ENCODE peak calls at places on chromosomes 12 and 14, in five cellular contexts. One of them, this sample, is unnamed.

GRCh38 chr12:103441437-103442186 is 54.2 kb downstream of the C12orf42 start:
- DNase-seq in H1: no peak
- DNase-seq in mesenchymal stem cell: no peak
- DNase-seq in trophoblast cell: no peak
- DNase-seq in neuronal stem cell: no peak
- DNase-seq in this sample: no peak

GRCh38 chr12:121390856-121391255 is 9.1 kb upstream of the RNF34 start:
- DNase-seq in trophoblast cell: no peak
- DNase-seq in neuronal stem cell: no peak
- DNase-seq in H1: no peak
- DNase-seq in mesenchymal stem cell: no peak
- DNase-seq in this sample: no peak

GRCh38 chr14:67883717-67884116 is 64.1 kb downstream of the RAD51B start:
- DNase-seq in mesenchymal stem cell: peak
- DNase-seq in H1: no peak
- DNase-seq in trophoblast cell: no peak
- DNase-seq in neuronal stem cell: no peak
- DNase-seq in this sample: no peak

GRCh38 chr12:124898200-124898950 is 16.1 kb downstream of the UBC start:
- DNase-seq in trophoblast cell: peak
- DNase-seq in mesenchymal stem cell: peak
- DNase-seq in H1: peak
- DNase-seq in neuronal stem cell: no peak
- DNase-seq in this sample: peak

GRCh38 chr14:67541448-67542387 is 8.6 kb downstream of the PLEKHH1 start:
- DNase-seq in neuronal stem cell: no peak
- DNase-seq in H1: peak
- DNase-seq in trophoblast cell: no peak
- DNase-seq in mesenchymal stem cell: no peak
- DNase-seq in this sample: peak

GRCh38 chr12:100024974-100025555 is 40.3 kb upstream of the ANKS1B start:
- DNase-seq in mesenchymal stem cell: peak
- DNase-seq in neuronal stem cell: no peak
- DNase-seq in trophoblast cell: peak
- DNase-seq in H1: no peak
- DNase-seq in this sample: no peak

GRCh38 chr14:95891742-95892141 is 15.1 kb downstream of the TUNAR start:
- DNase-seq in neuronal stem cell: no peak
- DNase-seq in trophoblast cell: peak
- DNase-seq in mesenchymal stem cell: no peak
- DNase-seq in H1: no peak
- DNase-seq in this sample: no peak

GRCh38 chr12:110932048-110932447 is 11.7 kb upstream of the MYL2 start:
- DNase-seq in H1: peak
- DNase-seq in trophoblast cell: peak
- DNase-seq in mesenchymal stem cell: no peak
- DNase-seq in neuronal stem cell: no peak
- DNase-seq in this sample: peak

GRCh38 chr12:19671695-19672094 is 232.4 kb downstream of the AEBP2 start:
- DNase-seq in H1: no peak
- DNase-seq in trophoblast cell: no peak
- DNase-seq in neuronal stem cell: no peak
- DNase-seq in mesenchymal stem cell: no peak
- DNase-seq in this sample: no peak

GRCh38 chr12:95116773-95117172 is 43.4 kb upstream of the NR2C1 start:
- DNase-seq in mesenchymal stem cell: no peak
- DNase-seq in trophoblast cell: no peak
- DNase-seq in H1: no peak
- DNase-seq in neuronal stem cell: no peak
- DNase-seq in this sample: peak
- H3K18ac ChIP-seq in mesenchymal stem cell: no peak
- H3K18ac ChIP-seq in trophoblast cell: no peak
- H3K18ac ChIP-seq in H1: no peak
- H3K18ac ChIP-seq in neuronal stem cell: no peak
- H3K18ac ChIP-seq in this sample: no peak

GRCh38 chr14:70952485-70952884 is 45.2 kb downstream of the PCNX1 start:
- DNase-seq in H1: no peak
- DNase-seq in trophoblast cell: no peak
- DNase-seq in neuronal stem cell: no peak
- DNase-seq in mesenchymal stem cell: no peak
- DNase-seq in this sample: no peak
- H2BK12ac ChIP-seq in H1: no peak
- H2BK12ac ChIP-seq in trophoblast cell: no peak
- H2BK12ac ChIP-seq in neuronal stem cell: no peak
- H2BK12ac ChIP-seq in mesenchymal stem cell: no peak
- H2BK12ac ChIP-seq in this sample: no peak

GRCh38 chr12:106267535-106267934 is 19.7 kb upstream of the CKAP4 start:
- DNase-seq in trophoblast cell: no peak
- DNase-seq in mesenchymal stem cell: no peak
- DNase-seq in H1: no peak
- DNase-seq in neuronal stem cell: no peak
- DNase-seq in this sample: no peak
- H3K18ac ChIP-seq in trophoblast cell: no peak
- H3K18ac ChIP-seq in mesenchymal stem cell: no peak
- H3K18ac ChIP-seq in H1: no peak
- H3K18ac ChIP-seq in neuronal stem cell: no peak
- H3K18ac ChIP-seq in this sample: no peak

DNA sequence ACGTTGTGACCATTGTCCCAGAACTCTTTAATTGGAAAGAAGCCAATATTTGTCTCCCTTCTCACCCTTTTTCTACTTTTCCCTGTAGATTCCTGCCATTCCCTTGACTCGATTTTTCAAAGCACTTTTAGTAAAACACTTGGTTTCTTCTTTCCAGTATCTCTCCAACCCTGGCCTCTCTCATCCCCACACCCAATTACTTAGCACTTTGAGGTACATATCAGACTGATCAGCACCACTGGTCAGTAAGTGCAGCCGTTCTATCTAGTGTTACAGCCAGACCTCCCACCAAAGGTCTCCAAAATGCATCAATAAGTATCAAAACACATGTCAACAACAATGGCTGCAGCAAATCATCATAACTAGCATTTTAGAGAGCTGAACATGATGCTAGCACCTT is 141.9 kb downstream of the BTG1 start:
- DNase-seq in trophoblast cell: no peak
- DNase-seq in mesenchymal stem cell: no peak
- DNase-seq in H1: no peak
- DNase-seq in neuronal stem cell: no peak
- DNase-seq in this sample: no peak
- H2BK12ac ChIP-seq in trophoblast cell: no peak
- H2BK12ac ChIP-seq in mesenchymal stem cell: no peak
- H2BK12ac ChIP-seq in H1: no peak
- H2BK12ac ChIP-seq in neuronal stem cell: no peak
- H2BK12ac ChIP-seq in this sample: no peak

GRCh38 chr14:93964281-93964680 is 12.1 kb downstream of the ASB2 start:
- DNase-seq in trophoblast cell: no peak
- DNase-seq in mesenchymal stem cell: no peak
- DNase-seq in neuronal stem cell: no peak
- DNase-seq in H1: no peak
- DNase-seq in this sample: no peak

GRCh38 chr14:93964820-93965286 is 11.5 kb downstream of the ASB2 start:
- DNase-seq in mesenchymal stem cell: no peak
- DNase-seq in trophoblast cell: no peak
- DNase-seq in neuronal stem cell: no peak
- DNase-seq in H1: no peak
- DNase-seq in this sample: no peak

GRCh38 chr14:93967637-93968250 is 8.6 kb downstream of the ASB2 start:
- DNase-seq in mesenchymal stem cell: no peak
- DNase-seq in trophoblast cell: no peak
- DNase-seq in neuronal stem cell: no peak
- DNase-seq in H1: no peak
- DNase-seq in this sample: no peak

GRCh38 chr14:93965287-93965821 is 11.0 kb downstream of the ASB2 start:
- DNase-seq in trophoblast cell: peak
- DNase-seq in mesenchymal stem cell: peak
- DNase-seq in H1: no peak
- DNase-seq in neuronal stem cell: no peak
- DNase-seq in this sample: no peak

DNA sequence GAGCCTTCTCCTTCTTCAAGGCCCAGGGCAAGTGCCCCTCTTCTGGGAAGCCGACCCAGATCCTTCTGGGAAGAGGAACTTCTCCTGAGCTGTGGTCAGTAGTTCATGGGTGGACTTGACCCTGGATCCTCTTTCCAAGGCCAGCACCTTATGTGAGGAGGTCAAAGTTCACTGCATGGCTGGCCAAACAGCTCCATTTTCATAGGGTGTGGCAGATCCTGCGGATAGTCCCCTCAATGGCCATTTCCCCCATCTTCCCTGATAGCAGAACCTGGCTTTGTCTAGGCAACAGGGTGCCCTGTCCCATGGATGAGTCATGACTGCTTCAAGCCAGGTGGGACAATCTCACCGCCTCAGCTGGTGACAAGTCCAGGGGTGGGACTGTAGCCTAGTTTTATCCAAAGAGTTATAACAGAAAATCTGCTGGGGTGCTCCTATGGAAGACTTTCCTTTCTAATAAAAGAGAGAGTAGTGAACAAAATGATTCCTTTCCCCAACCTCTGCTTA is 10.3 kb downstream of the ASB2 start:
- DNase-seq in H1: no peak
- DNase-seq in trophoblast cell: no peak
- DNase-seq in mesenchymal stem cell: no peak
- DNase-seq in neuronal stem cell: no peak
- DNase-seq in this sample: no peak
- H3K18ac ChIP-seq in H1: no peak
- H3K18ac ChIP-seq in trophoblast cell: no peak
- H3K18ac ChIP-seq in mesenchymal stem cell: peak
- H3K18ac ChIP-seq in neuronal stem cell: no peak
- H3K18ac ChIP-seq in this sample: no peak

DNA sequence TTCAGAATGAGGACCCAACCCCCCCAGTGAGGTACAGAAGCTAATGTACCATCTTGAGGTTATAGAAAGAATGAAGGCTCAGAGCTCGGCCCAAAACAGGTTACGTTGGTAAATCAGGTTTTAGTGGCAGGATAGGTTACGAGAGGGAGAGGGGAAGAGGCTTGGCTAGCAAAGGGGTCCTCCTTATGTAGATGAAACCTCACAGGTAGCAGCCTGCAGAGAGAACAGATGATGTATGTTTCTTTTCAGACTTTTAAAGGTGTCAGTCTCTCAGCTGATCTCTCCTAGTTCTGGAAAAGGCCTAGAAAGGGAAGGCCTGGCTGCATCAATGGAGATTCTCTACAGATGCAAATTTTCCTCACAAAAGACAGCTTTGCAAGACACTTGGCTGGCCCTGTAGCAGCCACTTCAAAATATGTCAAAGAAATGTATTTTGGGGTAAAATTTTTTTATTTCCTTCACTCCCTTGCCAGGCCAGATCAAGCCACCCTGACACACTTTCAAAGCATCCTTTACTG is 71.7 kb upstream of the CPSF6 start:
- DNase-seq in neuronal stem cell: no peak
- DNase-seq in trophoblast cell: no peak
- DNase-seq in H1: no peak
- DNase-seq in mesenchymal stem cell: no peak
- DNase-seq in this sample: peak
- H2BK12ac ChIP-seq in neuronal stem cell: no peak
- H2BK12ac ChIP-seq in trophoblast cell: no peak
- H2BK12ac ChIP-seq in H1: no peak
- H2BK12ac ChIP-seq in mesenchymal stem cell: no peak
- H2BK12ac ChIP-seq in this sample: no peak

GRCh38 chr14:103999795-104000440 is 57.6 kb upstream of the RD3L start:
- DNase-seq in H1: no peak
- DNase-seq in neuronal stem cell: no peak
- DNase-seq in mesenchymal stem cell: no peak
- DNase-seq in trophoblast cell: no peak
- DNase-seq in this sample: no peak

GRCh38 chr14:103994535-103995184 is 52.3 kb upstream of the RD3L start:
- DNase-seq in trophoblast cell: peak
- DNase-seq in neuronal stem cell: no peak
- DNase-seq in mesenchymal stem cell: no peak
- DNase-seq in H1: no peak
- DNase-seq in this sample: no peak

GRCh38 chr14:103998027-103998426 is 55.7 kb upstream of the RD3L start:
- DNase-seq in neuronal stem cell: no peak
- DNase-seq in H1: no peak
- DNase-seq in trophoblast cell: no peak
- DNase-seq in mesenchymal stem cell: no peak
- DNase-seq in this sample: no peak

GRCh38 chr14:103995876-103996275 is 53.5 kb upstream of the RD3L start:
- DNase-seq in H1: no peak
- DNase-seq in mesenchymal stem cell: no peak
- DNase-seq in trophoblast cell: no peak
- DNase-seq in neuronal stem cell: no peak
- DNase-seq in this sample: no peak

DNA sequence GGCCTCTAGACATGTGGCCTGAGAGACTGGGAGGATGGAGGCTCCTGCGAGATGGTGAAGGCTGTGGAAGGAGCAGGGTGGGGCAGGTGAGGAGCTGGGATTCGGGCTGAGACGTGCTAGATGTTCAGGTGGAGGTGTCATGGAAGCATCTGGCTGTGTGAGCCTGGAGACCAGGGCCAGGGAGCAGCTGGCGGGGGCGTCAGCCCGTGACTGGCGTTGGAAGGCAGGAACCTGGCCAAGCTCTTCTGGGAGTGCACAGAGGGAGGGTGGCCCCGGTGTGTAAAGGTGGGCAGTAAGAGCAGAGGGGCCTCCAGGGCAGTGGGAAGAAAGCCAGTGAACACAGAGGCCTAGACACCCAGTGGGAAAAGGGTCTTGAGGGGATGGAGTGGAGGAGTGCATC is 55.1 kb upstream of the RD3L start:
- DNase-seq in trophoblast cell: no peak
- DNase-seq in neuronal stem cell: no peak
- DNase-seq in mesenchymal stem cell: no peak
- DNase-seq in H1: no peak
- DNase-seq in this sample: no peak
- H3K18ac ChIP-seq in trophoblast cell: no peak
- H3K18ac ChIP-seq in neuronal stem cell: peak
- H3K18ac ChIP-seq in mesenchymal stem cell: no peak
- H3K18ac ChIP-seq in H1: no peak
- H3K18ac ChIP-seq in this sample: no peak

GRCh38 chr14:19873178-19873577 is 1.8 kb upstream of the OR4K2 start:
- DNase-seq in H1: no peak
- DNase-seq in mesenchymal stem cell: no peak
- DNase-seq in trophoblast cell: no peak
- DNase-seq in neuronal stem cell: no peak
- DNase-seq in this sample: no peak

GRCh38 chr14:19874842-19875241 is at the start of gene OR4K2:
- DNase-seq in H1: no peak
- DNase-seq in trophoblast cell: no peak
- DNase-seq in mesenchymal stem cell: no peak
- DNase-seq in neuronal stem cell: no peak
- DNase-seq in this sample: no peak

GRCh38 chr14:19878029-19878642 is 3.2 kb downstream of the OR4K2 start:
- DNase-seq in trophoblast cell: no peak
- DNase-seq in H1: no peak
- DNase-seq in neuronal stem cell: no peak
- DNase-seq in mesenchymal stem cell: no peak
- DNase-seq in this sample: no peak
- H2BK12ac ChIP-seq in trophoblast cell: no peak
- H2BK12ac ChIP-seq in H1: no peak
- H2BK12ac ChIP-seq in neuronal stem cell: no peak
- H2BK12ac ChIP-seq in mesenchymal stem cell: no peak
- H2BK12ac ChIP-seq in this sample: no peak